ENCODE peak calls at places on chromosomes 5 and 9, in seven cellular contexts. One of them, this sample, is unnamed.

GRCh38 chr9:36903541-36904435 is 130.3 kb downstream of the PAX5 start:
- DNase-seq in IMR-90: peak
- DNase-seq in lower lobe of right lung: no peak
- DNase-seq in fibroblast of mammary gland: peak
- DNase-seq in foreskin fibroblast: peak
- DNase-seq in prostate gland: no peak
- DNase-seq in endothelial cell: no peak
- DNase-seq in this sample: peak

GRCh38 chr5:144117412-144117811 is 53.0 kb downstream of the YIPF5 start:
- DNase-seq in IMR-90: peak
- DNase-seq in lower lobe of right lung: no peak
- DNase-seq in fibroblast of mammary gland: no peak
- DNase-seq in foreskin fibroblast: no peak
- DNase-seq in prostate gland: no peak
- DNase-seq in endothelial cell: no peak
- DNase-seq in this sample: no peak

GRCh38 chr9:621199-621860 is 220.2 kb upstream of the DMRT1 start:
- DNase-seq in IMR-90: no peak
- DNase-seq in lower lobe of right lung: no peak
- DNase-seq in fibroblast of mammary gland: peak
- DNase-seq in foreskin fibroblast: peak
- DNase-seq in prostate gland: no peak
- DNase-seq in endothelial cell: no peak
- DNase-seq in this sample: no peak

GRCh38 chr9:85741112-85741874 is 461 bp downstream of the AGTPBP1 start:
- DNase-seq in IMR-90: peak
- DNase-seq in lower lobe of right lung: peak
- DNase-seq in fibroblast of mammary gland: peak
- DNase-seq in foreskin fibroblast: no peak
- DNase-seq in prostate gland: peak
- DNase-seq in endothelial cell: peak
- DNase-seq in this sample: no peak

GRCh38 chr9:128909859-128910258 is 10.9 kb upstream of the PHYHD1 start:
- DNase-seq in IMR-90: no peak
- DNase-seq in lower lobe of right lung: no peak
- DNase-seq in fibroblast of mammary gland: no peak
- DNase-seq in foreskin fibroblast: no peak
- DNase-seq in prostate gland: no peak
- DNase-seq in endothelial cell: no peak
- DNase-seq in this sample: no peak

GRCh38 chr9:134769084-134769455 is 111.5 kb upstream of the FCN2 start:
- DNase-seq in IMR-90: no peak
- DNase-seq in lower lobe of right lung: no peak
- DNase-seq in fibroblast of mammary gland: peak
- DNase-seq in foreskin fibroblast: peak
- DNase-seq in prostate gland: no peak
- DNase-seq in endothelial cell: no peak
- DNase-seq in this sample: peak

GRCh38 chr5:143505934-143506333 is 102.4 kb upstream of the NR3C1 start:
- DNase-seq in IMR-90: no peak
- DNase-seq in lower lobe of right lung: no peak
- DNase-seq in fibroblast of mammary gland: no peak
- DNase-seq in foreskin fibroblast: no peak
- DNase-seq in prostate gland: no peak
- DNase-seq in endothelial cell: no peak
- DNase-seq in this sample: no peak

GRCh38 chr5:100641833-100642232 is 106.7 kb downstream of the FAM174A start:
- DNase-seq in IMR-90: no peak
- DNase-seq in lower lobe of right lung: no peak
- DNase-seq in fibroblast of mammary gland: no peak
- DNase-seq in foreskin fibroblast: no peak
- DNase-seq in prostate gland: no peak
- DNase-seq in endothelial cell: no peak
- DNase-seq in this sample: no peak

GRCh38 chr9:5949103-5949699 is 58.5 kb downstream of the MLANA start:
- DNase-seq in IMR-90: peak
- DNase-seq in lower lobe of right lung: no peak
- DNase-seq in fibroblast of mammary gland: peak
- DNase-seq in foreskin fibroblast: peak
- DNase-seq in prostate gland: no peak
- DNase-seq in endothelial cell: no peak
- DNase-seq in this sample: peak

DNA sequence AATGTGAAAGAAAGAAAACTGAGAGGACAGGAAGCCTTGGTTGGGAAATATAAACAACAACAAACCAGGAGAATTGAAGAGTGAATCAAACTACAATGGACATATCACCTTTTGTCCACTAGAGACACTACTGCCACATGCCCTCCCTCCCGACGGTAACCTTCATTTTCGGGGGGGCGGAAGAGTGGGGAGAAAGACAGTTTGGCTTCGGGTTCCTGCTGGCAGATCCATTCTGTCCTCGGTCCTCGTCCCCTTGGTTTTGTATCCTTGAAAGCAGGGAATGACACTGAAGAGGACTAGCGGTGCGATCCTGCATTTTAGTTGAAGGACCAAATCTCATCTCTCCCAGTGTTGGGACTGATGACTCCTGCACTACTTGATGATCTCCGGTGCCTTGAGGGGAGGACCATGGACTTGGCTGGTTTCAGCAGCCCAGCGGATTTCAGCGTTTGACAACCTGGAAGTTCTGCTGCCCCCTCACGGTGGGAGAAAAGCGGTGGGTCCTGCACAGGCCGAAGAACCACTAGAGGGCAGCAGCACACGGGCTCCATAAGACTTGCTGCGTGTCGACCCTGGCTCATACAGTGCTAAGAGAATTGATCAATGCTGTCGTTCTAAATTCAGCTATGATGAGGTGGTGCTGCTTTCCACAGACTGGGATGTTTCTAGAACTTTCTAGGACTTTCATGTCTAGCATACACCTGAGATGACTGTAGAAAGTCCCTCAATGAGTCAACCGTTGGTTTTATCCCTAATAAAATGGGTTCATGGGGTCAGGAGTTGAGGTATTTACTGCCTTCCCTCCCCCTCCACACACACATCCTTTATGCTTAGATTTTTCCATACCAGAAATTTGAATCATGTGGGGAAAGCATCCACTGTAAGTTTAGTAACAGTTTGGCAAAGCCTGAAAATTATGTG is 15.1 kb upstream of the ZNF131 start:
- DNase-seq in IMR-90: peak
- DNase-seq in lower lobe of right lung: peak
- DNase-seq in fibroblast of mammary gland: peak
- DNase-seq in foreskin fibroblast: peak
- DNase-seq in prostate gland: peak
- DNase-seq in endothelial cell: peak
- DNase-seq in this sample: peak
- TF ChIP-seq CTCF in IMR-90: peak
- TF ChIP-seq CTCF in lower lobe of right lung: peak
- TF ChIP-seq CTCF in fibroblast of mammary gland: peak
- TF ChIP-seq CTCF in foreskin fibroblast: peak
- TF ChIP-seq CTCF in prostate gland: peak
- TF ChIP-seq CTCF in endothelial cell: peak
- TF ChIP-seq CTCF in this sample: peak

GRCh38 chr9:114539718-114540410 is 34.6 kb upstream of the WHRN start:
- DNase-seq in IMR-90: no peak
- DNase-seq in lower lobe of right lung: no peak
- DNase-seq in fibroblast of mammary gland: no peak
- DNase-seq in foreskin fibroblast: no peak
- DNase-seq in prostate gland: no peak
- DNase-seq in endothelial cell: no peak
- DNase-seq in this sample: no peak

GRCh38 chr9:114532561-114533237 is 27.4 kb upstream of the WHRN start:
- DNase-seq in IMR-90: no peak
- DNase-seq in lower lobe of right lung: no peak
- DNase-seq in fibroblast of mammary gland: peak
- DNase-seq in foreskin fibroblast: no peak
- DNase-seq in prostate gland: no peak
- DNase-seq in endothelial cell: no peak
- DNase-seq in this sample: no peak

GRCh38 chr9:114538241-114538640 is 33.0 kb upstream of the WHRN start:
- DNase-seq in IMR-90: no peak
- DNase-seq in lower lobe of right lung: no peak
- DNase-seq in fibroblast of mammary gland: no peak
- DNase-seq in foreskin fibroblast: no peak
- DNase-seq in prostate gland: peak
- DNase-seq in endothelial cell: no peak
- DNase-seq in this sample: no peak
- TF ChIP-seq CTCF in IMR-90: no peak
- TF ChIP-seq CTCF in lower lobe of right lung: peak
- TF ChIP-seq CTCF in fibroblast of mammary gland: no peak
- TF ChIP-seq CTCF in foreskin fibroblast: no peak
- TF ChIP-seq CTCF in prostate gland: peak
- TF ChIP-seq CTCF in endothelial cell: no peak
- TF ChIP-seq CTCF in this sample: peak

DNA sequence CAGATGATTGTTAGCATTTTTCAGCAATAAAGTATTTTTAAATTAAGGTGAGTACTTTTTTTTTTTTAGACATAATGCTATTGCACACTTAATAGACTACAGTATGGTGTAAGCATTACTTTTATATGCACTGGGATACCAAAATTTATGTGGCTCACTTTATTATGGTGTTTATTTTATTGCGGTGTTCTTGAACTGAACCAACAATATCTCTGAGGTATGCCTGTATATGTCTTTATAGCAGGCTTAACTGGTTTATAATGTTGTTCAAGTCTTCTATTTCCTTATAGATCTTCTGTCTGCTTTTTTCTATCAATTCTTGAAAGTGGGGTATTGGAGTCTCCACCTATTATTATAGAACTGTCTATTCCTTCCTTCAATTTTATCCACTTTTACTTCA is 18.0 kb downstream of the ZBTB43 start:
- DNase-seq in IMR-90: no peak
- DNase-seq in lower lobe of right lung: no peak
- DNase-seq in fibroblast of mammary gland: no peak
- DNase-seq in foreskin fibroblast: no peak
- DNase-seq in prostate gland: no peak
- DNase-seq in endothelial cell: no peak
- DNase-seq in this sample: no peak
- TF ChIP-seq CTCF in IMR-90: no peak
- TF ChIP-seq CTCF in lower lobe of right lung: no peak
- TF ChIP-seq CTCF in fibroblast of mammary gland: no peak
- TF ChIP-seq CTCF in foreskin fibroblast: no peak
- TF ChIP-seq CTCF in prostate gland: peak
- TF ChIP-seq CTCF in endothelial cell: no peak
- TF ChIP-seq CTCF in this sample: no peak

GRCh38 chr5:179821298-179822058 is 773 bp downstream of the SQSTM1 start:
- DNase-seq in IMR-90: peak
- DNase-seq in lower lobe of right lung: peak
- DNase-seq in fibroblast of mammary gland: peak
- DNase-seq in foreskin fibroblast: peak
- DNase-seq in prostate gland: peak
- DNase-seq in endothelial cell: peak
- DNase-seq in this sample: peak
- TF ChIP-seq CTCF in IMR-90: no peak
- TF ChIP-seq CTCF in lower lobe of right lung: no peak
- TF ChIP-seq CTCF in fibroblast of mammary gland: no peak
- TF ChIP-seq CTCF in foreskin fibroblast: no peak
- TF ChIP-seq CTCF in prostate gland: peak
- TF ChIP-seq CTCF in endothelial cell: no peak
- TF ChIP-seq CTCF in this sample: peak

GRCh38 chr5:2876183-2876582 is 124.7 kb upstream of the IRX2 start:
- DNase-seq in IMR-90: no peak
- DNase-seq in lower lobe of right lung: no peak
- DNase-seq in fibroblast of mammary gland: no peak
- DNase-seq in foreskin fibroblast: no peak
- DNase-seq in prostate gland: no peak
- DNase-seq in endothelial cell: no peak
- DNase-seq in this sample: no peak
- TF ChIP-seq CTCF in IMR-90: no peak
- TF ChIP-seq CTCF in lower lobe of right lung: no peak
- TF ChIP-seq CTCF in fibroblast of mammary gland: no peak
- TF ChIP-seq CTCF in foreskin fibroblast: no peak
- TF ChIP-seq CTCF in prostate gland: no peak
- TF ChIP-seq CTCF in endothelial cell: no peak
- TF ChIP-seq CTCF in this sample: no peak

DNA sequence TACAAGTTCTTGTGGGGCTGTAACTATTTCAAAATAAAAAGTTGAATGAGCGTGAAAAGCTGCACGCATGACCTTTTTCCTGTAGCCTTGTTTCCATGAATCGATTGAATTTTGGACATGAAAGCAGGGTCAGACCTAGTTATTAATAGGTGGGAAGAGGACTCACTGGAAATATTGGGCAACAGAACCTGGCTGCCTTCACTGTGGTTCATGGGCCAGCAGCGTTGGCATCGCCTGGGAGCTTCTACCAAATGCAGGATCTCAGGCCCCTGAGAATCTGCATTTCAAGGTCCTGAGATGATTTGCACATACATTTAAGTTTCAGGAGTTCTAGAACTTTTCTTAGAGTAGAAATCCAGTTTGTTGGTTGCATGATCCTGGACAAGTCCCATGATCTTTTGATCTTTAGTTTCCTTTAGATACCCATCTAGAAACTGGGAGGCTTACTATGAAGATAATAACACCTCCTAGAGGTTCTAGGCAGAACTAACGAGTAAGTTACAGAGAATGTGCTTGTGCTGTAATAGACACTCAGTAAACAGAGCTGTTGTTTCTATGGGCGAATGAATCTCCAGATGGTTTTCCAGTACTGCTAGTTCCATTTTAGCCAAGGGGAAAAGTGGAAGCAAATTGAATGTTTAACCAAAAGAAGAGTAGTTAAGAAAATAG is 12.4 kb downstream of the ANKRD33B start:
- DNase-seq in IMR-90: no peak
- DNase-seq in lower lobe of right lung: no peak
- DNase-seq in fibroblast of mammary gland: no peak
- DNase-seq in foreskin fibroblast: no peak
- DNase-seq in prostate gland: no peak
- DNase-seq in endothelial cell: no peak
- DNase-seq in this sample: no peak
- TF ChIP-seq CTCF in IMR-90: no peak
- TF ChIP-seq CTCF in lower lobe of right lung: no peak
- TF ChIP-seq CTCF in fibroblast of mammary gland: no peak
- TF ChIP-seq CTCF in foreskin fibroblast: no peak
- TF ChIP-seq CTCF in prostate gland: no peak
- TF ChIP-seq CTCF in endothelial cell: no peak
- TF ChIP-seq CTCF in this sample: no peak

DNA sequence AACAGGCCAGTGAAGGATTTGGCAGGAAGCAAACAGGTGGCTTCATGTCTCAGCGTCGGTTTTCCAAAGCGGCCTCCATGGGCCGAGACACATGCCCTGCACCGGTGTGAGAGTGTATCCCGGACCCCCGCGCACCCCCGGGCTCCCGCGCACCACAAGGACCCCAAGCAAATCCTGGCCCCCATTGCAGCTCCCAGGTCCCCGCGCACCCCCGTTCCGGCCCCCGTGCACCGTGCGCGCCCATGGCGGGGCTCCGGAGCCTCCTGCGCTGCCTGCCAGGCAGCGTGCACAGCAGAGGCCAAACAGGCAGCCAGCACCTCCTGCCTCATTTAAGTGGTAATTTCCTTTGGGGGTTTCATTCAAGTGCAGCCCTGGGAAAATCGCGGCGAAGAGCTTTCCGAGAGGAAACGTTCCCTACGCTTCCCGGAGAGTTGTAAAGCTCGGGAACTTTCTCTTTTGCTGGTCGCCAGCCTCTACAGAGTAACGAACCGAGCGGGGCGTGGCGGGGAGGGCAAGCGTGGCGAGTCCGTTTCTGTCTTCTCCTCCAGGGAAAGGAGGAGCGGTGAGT is 145.5 kb upstream of the SLC24A2 start:
- DNase-seq in IMR-90: peak
- DNase-seq in lower lobe of right lung: no peak
- DNase-seq in fibroblast of mammary gland: peak
- DNase-seq in foreskin fibroblast: peak
- DNase-seq in prostate gland: no peak
- DNase-seq in endothelial cell: peak
- DNase-seq in this sample: peak
- TF ChIP-seq CTCF in IMR-90: no peak
- TF ChIP-seq CTCF in lower lobe of right lung: no peak
- TF ChIP-seq CTCF in fibroblast of mammary gland: no peak
- TF ChIP-seq CTCF in foreskin fibroblast: no peak
- TF ChIP-seq CTCF in prostate gland: no peak
- TF ChIP-seq CTCF in endothelial cell: no peak
- TF ChIP-seq CTCF in this sample: no peak

GRCh38 chr9:26748449-26749058 is 144.0 kb downstream of the CAAP1 start:
- DNase-seq in IMR-90: no peak
- DNase-seq in lower lobe of right lung: no peak
- DNase-seq in fibroblast of mammary gland: no peak
- DNase-seq in foreskin fibroblast: no peak
- DNase-seq in prostate gland: no peak
- DNase-seq in endothelial cell: no peak
- DNase-seq in this sample: no peak
- TF ChIP-seq CTCF in IMR-90: no peak
- TF ChIP-seq CTCF in lower lobe of right lung: no peak
- TF ChIP-seq CTCF in fibroblast of mammary gland: no peak
- TF ChIP-seq CTCF in foreskin fibroblast: no peak
- TF ChIP-seq CTCF in prostate gland: no peak
- TF ChIP-seq CTCF in endothelial cell: no peak
- TF ChIP-seq CTCF in this sample: no peak